ENCODE peak calls at places on chromosomes 12 and 14, in five cellular contexts. X is Right ventricle myocardium inferior, E is ecto neural progenitor cell, P is HT1080, F is psoas muscle. S is an unnamed sample.

GRCh38 chr14:49928010-49928409 is 35.1 kb downstream of the ARF6 start:
- DNase-seq in X (no peak), E (no peak), P (no peak), F (no peak), S (no peak)

GRCh38 chr12:114935658-114936057 is 251.7 kb upstream of the TBX3 start:
- DNase-seq in X (no peak), E (no peak), P (peak; percentile 31), F (no peak), S (no peak)

GRCh38 chr12:118981285-118982201 is at the start of gene SRRM4:
- DNase-seq in X (peak; percentile 63), E (peak; percentile 96), P (no peak), F (peak; percentile 11), S (peak; percentile 97)

GRCh38 chr14:22416193-22416592 is 172.8 kb downstream of the DAD1 start:
- DNase-seq in X (no peak), E (no peak), P (no peak), F (no peak), S (no peak)

GRCh38 chr12:53999596-54000104 is 311 bp upstream of the HOXC9 start:
- DNase-seq in X (peak; percentile 35), E (no peak), P (peak; percentile 66), F (peak; percentile 75), S (peak; percentile 42)

GRCh38 chr12:28507867-28508266 is 317.6 kb downstream of the CCDC91 start:
- DNase-seq in X (peak; percentile 23), E (no peak), P (no peak), F (no peak), S (no peak)

GRCh38 chr14:45359766-45360165 is 106.8 kb upstream of the MIS18BP1 start:
- DNase-seq in X (no peak), E (no peak), P (no peak), F (no peak), S (no peak)

GRCh38 chr14:49893309-49894213 is 679 bp downstream of the ARF6 start:
- DNase-seq in X (peak; percentile 87), E (peak; percentile 56), P (peak; percentile 48), F (peak; percentile 67), S (peak; percentile 30)

GRCh38 chr14:38098074-38098846 is 109.4 kb upstream of the SSTR1 start:
- DNase-seq in X (no peak), E (no peak), P (peak; percentile 73), F (no peak), S (no peak)

GRCh38 chr12:88501976-88502938 is 78.0 kb downstream of the KITLG start:
- DNase-seq in X (no peak), E (no peak), P (peak; percentile 58), F (no peak), S (no peak)

GRCh38 chr14:24058260-24058950 is 6.6 kb downstream of the CARMIL3 start:
- DNase-seq in X (no peak), E (no peak), P (peak; percentile 63), F (peak; percentile 53), S (peak; percentile 89)

GRCh38 chr12:125143491-125143890 is 78.3 kb downstream of the AACS start:
- DNase-seq in X (peak; percentile 82), E (no peak), P (no peak), F (no peak), S (no peak)

GRCh38 chr12:1083888-1084262 is 92.9 kb downstream of the ERC1 start:
- DNase-seq in X (no peak), E (no peak), P (no peak), F (no peak), S (no peak)

GRCh38 chr14:73759183-73759713 is 45.1 kb upstream of the PNMA1 start:
- DNase-seq in X (peak; percentile 90), E (peak; percentile 67), P (no peak), F (peak; percentile 83), S (peak; percentile 79)

GRCh38 chr12:131092911-131093901 is 139.5 kb downstream of the ADGRD1 start:
- DNase-seq in X (peak; percentile 67), E (peak; percentile 44), P (peak; percentile 56), F (peak; percentile 9), S (peak; percentile 13)

GRCh38 chr12:89216141-89216952 is 136.0 kb downstream of the DUSP6 start:
- DNase-seq in X (no peak), E (no peak), P (no peak), F (no peak), S (no peak)

GRCh38 chr12:82937151-82937550 is 250.4 kb downstream of the TMTC2 start:
- DNase-seq in X (no peak), E (no peak), P (peak; percentile 10), F (no peak), S (no peak)

GRCh38 chr14:64580451-64580850 is 30.7 kb downstream of the PPP1R36 start:
- DNase-seq in X (no peak), E (no peak), P (no peak), F (no peak), S (no peak)

GRCh38 chr14:76884853-76885276 is 58.7 kb downstream of the LRRC74A start:
- DNase-seq in X (peak; percentile 74), E (no peak), P (no peak), F (peak; percentile 40), S (no peak)

GRCh38 chr12:195951-196350 is 18.0 kb downstream of the SLC6A12 start:
- DNase-seq in X (peak; percentile 15), E (no peak), P (no peak), F (no peak), S (no peak)

GRCh38 chr12:120367252-120367923 is 1.6 kb downstream of the MSI1 start:
- DNase-seq in X (no peak), E (peak; percentile 79), P (no peak), F (no peak), S (peak; percentile 70)

GRCh38 chr14:83607682-83608081 is 1922.3 kb upstream of the FLRT2 start:
- DNase-seq in X (no peak), E (no peak), P (no peak), F (no peak), S (peak; percentile 22)

GRCh38 chr14:72000907-72001306 is 68.7 kb downstream of the RGS6 start:
- DNase-seq in X (peak; percentile 82), E (no peak), P (no peak), F (peak; percentile 47), S (no peak)

GRCh38 chr12:90333384-90333783 is 621.6 kb downstream of the CCER1 start:
- DNase-seq in X (no peak), E (no peak), P (no peak), F (no peak), S (no peak)

S was measured in glutamatergic neuron.